ENCODE peak calls at places on chromosome 19, in six cellular contexts. O, Q, J, W, E and T are unnamed samples. For H3K36me3 and H3K4me1, the result is how much of the 10 kb centered on the place peaks cover.

GRCh38 chr19:40253611-40254092 is 27.2 kb upstream of the CCNP start:
- DNase-seq in O (no peak), W (no peak), J (no peak), Q (no peak), E (no peak), T (no peak)

GRCh38 chr19:12872941-12873890 is 8.0 kb downstream of the DNASE2 start:
- DNase-seq in Q (peak), J (peak), O (peak), W (peak), E (peak), T (peak)

GRCh38 chr19:2761876-2762782 is 20.9 kb downstream of the SGTA start:
- DNase-seq in O (no peak), Q (no peak), J (no peak), W (no peak), E (no peak), T (no peak)

GRCh38 chr19:28330831-28331230 is 882.1 kb downstream of the UQCRFS1 start:
- DNase-seq in E (no peak), J (peak), W (no peak), O (no peak), Q (no peak), T (no peak)

GRCh38 chr19:8512991-8513686 is 828 bp downstream of the ZNF414 start:
- DNase-seq in W (no peak), J (no peak), O (no peak), Q (no peak), E (no peak), T (no peak)

GRCh38 chr19:19224852-19225494 is 13.2 kb downstream of the NCAN start:
- DNase-seq in Q (peak), E (peak), O (peak), J (no peak), W (peak), T (peak)

GRCh38 chr19:45668342-45668871 is 386 bp downstream of the GIPR start:
- DNase-seq in E (no peak), W (no peak), Q (no peak), J (no peak), O (no peak), T (no peak)

GRCh38 chr19:927044-927706 is 1.3 kb downstream of the ARID3A start:
- DNase-seq in J (no peak), E (no peak), Q (peak), W (peak), O (peak), T (peak)

DNA sequence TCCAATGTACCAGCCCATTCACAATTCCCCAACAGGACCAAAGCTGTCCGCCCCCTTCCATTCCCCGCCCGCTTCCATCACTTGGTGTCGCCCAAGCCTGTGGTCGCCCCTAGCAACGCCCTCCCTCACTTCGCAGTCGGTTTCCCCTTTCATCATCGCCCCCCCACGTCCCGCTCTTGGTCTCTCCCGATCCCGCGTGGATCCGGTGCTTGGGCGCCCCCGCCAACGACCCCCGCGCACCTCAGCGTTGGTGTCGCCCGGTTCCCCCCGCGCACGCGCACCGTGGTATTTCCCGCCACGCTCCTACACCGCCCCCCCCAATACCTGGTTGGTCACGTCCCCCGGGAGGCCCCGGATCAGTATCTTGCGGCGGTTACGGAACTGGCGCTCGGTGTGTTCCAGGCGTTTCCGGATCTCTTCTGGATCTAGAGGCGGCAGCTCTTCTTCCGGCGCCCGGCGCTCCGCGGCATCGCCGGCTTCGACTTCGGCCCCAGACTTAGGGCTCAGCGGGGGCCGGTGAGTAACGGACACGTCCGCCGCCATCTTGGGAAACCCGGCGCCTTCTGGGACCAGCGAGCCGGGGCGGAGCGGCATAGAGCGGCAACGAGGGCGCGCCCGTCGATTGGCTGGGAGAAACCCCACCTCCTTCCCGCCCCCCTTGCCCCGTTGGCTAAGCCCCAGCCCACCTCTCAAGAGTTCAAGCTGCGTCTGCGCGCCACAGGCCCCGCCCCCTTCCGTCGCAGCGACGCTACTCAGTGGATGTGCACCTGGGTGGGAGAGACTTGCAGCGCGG is at the start of gene RAVER1:
- DNase-seq in O (peak), Q (peak), E (peak), W (peak), J (peak), T (peak)
- H3K36me3 ChIP-seq in O (under half), Q (under half), E (under half), W (under half), J (under half), T (under half)

GRCh38 chr19:11115042-11115441 is 25.8 kb downstream of the LDLR start:
- DNase-seq in W (no peak), J (no peak), O (no peak), Q (no peak), E (no peak), T (no peak)
- H3K4me1 ChIP-seq in W (under half), J (under half), O (under half), Q (under half), E (under half), T (under half)

DNA sequence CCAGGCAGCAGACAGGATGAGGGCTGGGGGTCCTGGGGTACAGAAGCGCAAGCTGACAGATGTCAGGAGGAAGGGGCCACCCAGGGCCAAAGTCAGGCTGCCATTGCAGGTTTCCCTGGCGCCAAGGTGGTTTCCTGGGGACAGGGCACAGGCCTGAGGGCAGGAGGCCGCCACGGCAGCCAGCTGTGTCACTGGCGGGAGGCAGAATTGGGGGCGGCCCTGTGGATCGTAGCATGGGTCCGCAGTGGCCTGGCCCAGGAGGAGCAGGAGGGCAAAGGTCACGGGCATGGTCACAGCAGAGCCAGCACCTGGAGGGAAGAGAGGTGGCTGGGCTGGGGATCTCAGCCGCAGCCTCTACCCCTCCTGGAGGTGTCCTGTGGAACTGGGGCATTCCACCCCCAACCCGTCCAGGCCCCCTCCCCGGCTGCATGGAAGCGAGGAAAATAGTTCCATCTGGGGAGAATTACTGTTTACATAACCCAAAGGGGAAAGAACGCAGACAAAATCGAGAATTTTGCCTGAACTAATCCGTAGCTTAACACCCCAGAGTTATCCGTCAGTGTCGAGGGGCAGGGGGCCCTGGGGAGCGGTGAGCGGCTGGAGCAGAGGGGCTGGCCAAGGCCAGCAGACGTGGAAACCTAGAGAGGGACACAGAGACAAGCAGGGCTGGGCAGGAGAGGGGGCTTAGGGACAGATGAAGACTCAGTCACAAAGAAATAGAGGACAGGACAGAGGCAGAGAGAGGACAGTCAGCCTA is 1.9 kb downstream of the NTN5 start:
- DNase-seq in O (no peak), E (no peak), W (no peak), Q (no peak), J (no peak), T (no peak)
- H3K36me3 ChIP-seq in O (under half), E (under half), W (under half), Q (under half), J (under half), T (under half)

DNA sequence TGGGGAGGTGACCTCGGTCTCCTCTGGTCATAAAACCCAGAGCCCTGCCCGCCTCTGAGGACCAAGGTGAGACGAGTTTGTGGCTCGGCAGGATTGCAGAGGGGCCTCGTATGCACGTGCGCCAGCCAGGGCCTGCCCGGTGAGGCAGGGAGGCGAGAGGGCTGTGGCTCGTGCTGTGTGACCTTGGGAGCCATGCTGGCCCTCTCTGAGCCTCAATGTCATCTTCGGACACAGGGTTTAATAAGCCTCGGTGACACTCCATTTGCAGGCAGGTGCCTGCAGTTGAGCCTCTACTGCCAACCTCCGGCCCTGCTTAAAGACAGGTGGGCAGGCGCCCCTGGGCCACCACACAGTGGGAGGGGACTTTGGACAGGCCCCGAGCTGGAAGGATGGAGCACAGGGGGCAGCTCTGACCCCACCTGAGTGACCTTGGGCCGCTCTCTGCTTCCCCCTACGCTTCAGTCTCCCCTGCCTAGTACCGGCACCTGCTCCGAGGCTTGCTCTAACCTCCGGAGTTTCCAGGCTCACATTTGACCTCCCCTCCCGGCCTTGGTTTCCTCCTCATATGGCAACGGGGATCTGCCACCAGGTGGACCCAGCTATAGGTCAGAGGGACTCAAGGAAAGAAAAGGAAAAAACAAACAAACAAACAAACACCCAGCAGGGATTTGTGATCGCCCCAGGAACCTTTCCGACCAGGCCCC is 3.2 kb downstream of the ZBTB7A start:
- DNase-seq in E (no peak), O (peak), W (peak), Q (no peak), J (no peak), T (no peak)
- H3K4me1 ChIP-seq in E (half or more), O (half or more), W (under half), Q (half or more), J (under half), T (half or more)

DNA sequence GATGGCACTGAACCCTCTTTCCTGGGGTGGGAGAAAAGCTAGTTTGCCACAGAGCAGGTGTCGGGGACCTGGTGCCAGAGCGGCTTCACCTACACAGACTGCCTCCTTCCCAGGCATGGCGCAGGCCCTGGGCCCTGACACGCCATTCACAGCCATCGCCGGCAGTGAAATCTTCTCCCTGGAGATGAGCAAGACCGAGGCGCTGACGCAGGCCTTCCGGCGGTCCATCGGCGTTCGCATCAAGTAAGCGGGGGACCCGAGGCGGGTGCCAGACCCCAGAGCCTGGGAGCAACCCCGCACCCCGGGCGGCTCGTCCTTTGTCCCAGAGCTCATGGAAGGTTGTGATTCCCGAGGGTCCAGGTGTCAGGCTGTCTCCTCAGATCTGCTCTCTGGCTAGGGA is 10.0 kb downstream of the LHB start:
- DNase-seq in J (no peak), Q (no peak), E (no peak), W (no peak), O (no peak), T (no peak)
- H3K36me3 ChIP-seq in J (under half), Q (under half), E (under half), W (under half), O (under half), T (under half)